ENCODE peak calls at places on chromosomes 1 and 21, in nine cellular contexts. P is thyroid gland, U is endothelial cell of umbilical vein, J is ovary, Y is right lobe of liver, D is tibial nerve, F is uterus, H is stomach, S is breast epithelium. Q is an unnamed sample.

GRCh38 chr1:37342736-37343135 is 131.6 kb upstream of the ZC3H12A start:
- DNase-seq in Y (no peak), S (no peak), P (no peak), H (no peak), U (no peak), J (no peak), D (no peak), F (no peak), Q (no peak)

GRCh38 chr1:244326757-244327156 is 125.0 kb downstream of the ADSS2 start:
- DNase-seq in F (no peak), D (no peak), Y (no peak), S (no peak), P (no peak), H (no peak), J (no peak), U (no peak), Q (no peak)

GRCh38 chr1:232793944-232794343 is 11.3 kb upstream of the MAP10 start:
- DNase-seq in H (no peak), Y (no peak), F (no peak), U (peak; percentile 25), D (no peak), J (no peak), S (no peak), P (peak; percentile 9), Q (peak; percentile 50)

GRCh38 chr1:118209648-118210047 is 24.6 kb upstream of the SPAG17 start:
- DNase-seq in F (no peak), U (no peak), D (no peak), H (no peak), S (no peak), Y (no peak), J (no peak), P (no peak), Q (no peak)

GRCh38 chr1:234326493-234327366 is 46.5 kb upstream of the COA6 start:
- DNase-seq in P (peak; percentile 52), S (no peak), D (peak; percentile 60), Y (peak; percentile 39), H (peak; percentile 60), J (no peak), F (peak; percentile 18), U (peak; percentile 56), Q (peak; percentile 61)

GRCh38 chr1:245603311-245603865 is 448.6 kb downstream of the KIF26B start:
- DNase-seq in S (no peak), D (no peak), P (no peak), H (no peak), U (no peak), Y (no peak), J (no peak), F (no peak), Q (no peak)

GRCh38 chr1:54017979-54018378 is at the start of gene LDLRAD1:
- DNase-seq in S (no peak), F (no peak), H (peak; percentile 51), Y (peak; percentile 37), U (no peak), P (no peak), J (no peak), D (no peak), Q (no peak)

GRCh38 chr1:110148961-110149360 is 1.3 kb upstream of the SLC6A17 start:
- DNase-seq in S (no peak), P (no peak), J (no peak), F (no peak), U (no peak), D (no peak), Y (no peak), H (no peak), Q (peak; percentile 40)

GRCh38 chr1:14997646-14998276 is 155.8 kb upstream of the TMEM51 start:
- DNase-seq in U (no peak), H (no peak), Y (no peak), P (peak; percentile 66), F (no peak), J (no peak), D (no peak), S (no peak), Q (no peak)

GRCh38 chr21:32560896-32561295 is 24.4 kb downstream of the TCP10L start:
- DNase-seq in P (no peak), Y (no peak), D (no peak), U (no peak), F (no peak), H (no peak), J (no peak), S (no peak), Q (no peak)

GRCh38 chr1:234629026-234629425 is 19.0 kb upstream of the IRF2BP2 start:
- DNase-seq in P (no peak), J (no peak), Y (no peak), F (no peak), D (no peak), U (no peak), S (no peak), H (no peak), Q (no peak)

GRCh38 chr1:180848191-180848590 is 64.5 kb upstream of the KIAA1614 start:
- DNase-seq in J (no peak), Y (no peak), F (no peak), P (no peak), U (no peak), S (no peak), D (no peak), H (no peak), Q (no peak)

DNA sequence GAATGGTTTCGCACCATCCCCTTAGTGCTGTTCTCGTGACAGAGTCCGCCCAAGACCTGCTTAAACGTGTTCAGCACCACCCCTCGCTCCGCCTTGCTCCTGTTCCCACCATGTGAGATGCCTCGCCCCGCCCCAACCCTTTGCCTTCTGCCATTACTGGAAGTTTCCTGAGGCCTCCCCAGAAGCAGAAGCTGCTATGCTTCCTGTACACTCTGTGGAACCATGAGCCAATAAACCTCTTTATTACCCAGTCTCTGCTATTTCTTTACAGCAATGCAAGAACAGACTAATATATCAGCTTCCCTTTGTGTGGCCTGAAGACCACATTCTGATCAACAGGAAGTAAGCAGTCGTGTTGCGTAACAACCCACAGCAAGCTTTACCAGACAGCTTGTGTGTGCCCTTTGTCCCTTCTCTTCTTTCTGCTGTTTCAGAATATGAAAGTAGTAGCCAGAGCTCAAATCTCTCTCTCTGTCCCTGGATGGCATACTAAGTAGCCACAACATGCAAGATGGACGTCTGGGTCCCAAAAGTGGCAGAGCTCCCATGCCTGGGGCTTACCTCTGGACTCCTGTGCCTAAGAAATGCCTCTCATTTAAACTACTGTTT is 14.1 kb downstream of the HENMT1 start:
- DNase-seq in H (peak; percentile 60), P (peak; percentile 40), U (peak; percentile 14), F (no peak), J (peak; percentile 40), S (no peak), Y (peak; percentile 82), D (peak; percentile 64), Q (no peak)
- TF ChIP-seq POLR2A in H (no peak), P (no peak), U (no peak), F (no peak), J (no peak), S (no peak), Y (peak; percentile 59), D (no peak), Q (no peak)

GRCh38 chr1:148263128-148263905 is 111.2 kb upstream of the NBPF11 start:
- DNase-seq in S (peak; percentile 73), D (peak; percentile 27), P (peak; percentile 60), J (peak; percentile 69), H (peak; percentile 55), F (peak; percentile 42), U (peak; percentile 54), Y (peak; percentile 62), Q (peak; percentile 47)
- TF ChIP-seq POLR2A in S (peak; percentile 56), D (peak; percentile 34), P (peak; percentile 61), J (peak; percentile 20), H (no peak), F (peak; percentile 13), U (peak; percentile 97), Y (peak; percentile 81), Q (peak; percentile 84)

DNA sequence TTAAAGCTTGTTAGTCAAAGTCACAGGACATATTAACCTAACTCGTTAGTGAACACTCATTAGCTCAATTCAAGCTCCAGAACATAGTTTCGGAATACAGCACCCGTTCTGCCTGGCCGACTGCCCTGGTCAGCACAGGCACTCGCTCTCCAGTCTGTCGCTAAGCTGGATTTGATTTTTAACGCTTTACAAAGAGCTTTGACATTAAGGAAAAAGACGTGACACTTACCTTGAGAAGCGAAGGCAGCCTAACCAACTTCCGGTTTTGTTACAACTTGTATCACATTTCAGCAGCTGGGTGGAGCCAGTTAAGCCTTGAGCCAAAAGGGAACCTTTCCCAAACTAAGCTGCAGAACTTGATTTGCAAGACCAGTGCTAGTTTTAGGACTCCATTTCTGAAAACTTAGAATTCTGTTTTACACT is at the start of gene FRRS1:
- DNase-seq in P (peak; percentile 79), F (peak; percentile 51), D (peak; percentile 38), S (no peak), H (peak; percentile 74), J (peak; percentile 58), Y (peak; percentile 47), U (peak; percentile 60), Q (peak; percentile 63)
- TF ChIP-seq POLR2A in P (peak; percentile 78), F (no peak), D (no peak), S (no peak), H (peak; percentile 42), J (peak; percentile 32), Y (peak; percentile 91), U (no peak), Q (no peak)

DNA sequence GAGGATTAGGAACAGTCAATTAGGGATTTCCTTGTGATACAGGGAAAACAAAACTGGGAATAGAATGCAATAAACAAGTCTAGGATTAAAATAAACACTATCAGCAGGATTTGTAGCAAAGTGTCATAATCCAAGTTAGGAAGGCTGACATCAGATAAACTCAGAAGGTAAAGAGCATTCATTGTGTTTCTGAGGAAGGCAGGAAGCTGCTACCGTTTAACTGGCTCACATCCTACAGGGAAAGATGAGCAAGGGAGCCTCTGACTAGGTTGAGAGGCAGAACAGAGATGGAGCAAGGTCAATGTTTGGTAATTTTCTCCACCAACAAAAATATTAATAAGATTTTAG is 124.7 kb downstream of the POU2F1 start:
- DNase-seq in S (no peak), H (no peak), J (no peak), D (no peak), P (no peak), U (peak; percentile 11), F (no peak), Y (no peak), Q (no peak)
- TF ChIP-seq POLR2A in S (no peak), H (no peak), J (no peak), D (no peak), P (no peak), U (no peak), F (no peak), Y (no peak), Q (no peak)

Q was measured in H54.